ENCODE peak calls at places on chromosomes 5 and 9, in five cellular contexts. Q is H1, X is trophoblast cell, K is neuronal stem cell, L is H9. F is an unnamed sample.

GRCh38 chr5:142246263-142246662 is 78.6 kb downstream of the SPRY4 start:
- DNase-seq in Q (no peak), X (no peak), K (no peak), L (no peak), F (peak; percentile 52)

GRCh38 chr5:87722286-87722685 is 309.6 kb upstream of the CCNH start:
- DNase-seq in Q (no peak), X (no peak), K (no peak), L (no peak), F (no peak)

GRCh38 chr9:76162751-76163500 is 231.3 kb downstream of the RFK start:
- DNase-seq in Q (no peak), X (no peak), K (no peak), L (peak; percentile 29), F (peak; percentile 75)

GRCh38 chr5:127596501-127596900 is 52.4 kb upstream of the CTXN3 start:
- DNase-seq in Q (no peak), X (no peak), K (no peak), L (no peak), F (no peak)

GRCh38 chr9:14687042-14687719 is 6.1 kb downstream of the ZDHHC21 start:
- DNase-seq in Q (no peak), X (no peak), K (no peak), L (no peak), F (peak; percentile 94)

GRCh38 chr9:113957778-113958430 is 81.8 kb downstream of the ZNF618 start:
- DNase-seq in Q (no peak), X (peak; percentile 22), K (no peak), L (no peak), F (peak; percentile 94)

GRCh38 chr5:172350212-172351181 is 66.9 kb upstream of the UBTD2 start:
- DNase-seq in Q (no peak), X (no peak), K (no peak), L (no peak), F (no peak)

GRCh38 chr5:15515229-15515628 is 15.2 kb downstream of the FBXL7 start:
- DNase-seq in Q (no peak), X (no peak), K (no peak), L (no peak), F (no peak)

DNA sequence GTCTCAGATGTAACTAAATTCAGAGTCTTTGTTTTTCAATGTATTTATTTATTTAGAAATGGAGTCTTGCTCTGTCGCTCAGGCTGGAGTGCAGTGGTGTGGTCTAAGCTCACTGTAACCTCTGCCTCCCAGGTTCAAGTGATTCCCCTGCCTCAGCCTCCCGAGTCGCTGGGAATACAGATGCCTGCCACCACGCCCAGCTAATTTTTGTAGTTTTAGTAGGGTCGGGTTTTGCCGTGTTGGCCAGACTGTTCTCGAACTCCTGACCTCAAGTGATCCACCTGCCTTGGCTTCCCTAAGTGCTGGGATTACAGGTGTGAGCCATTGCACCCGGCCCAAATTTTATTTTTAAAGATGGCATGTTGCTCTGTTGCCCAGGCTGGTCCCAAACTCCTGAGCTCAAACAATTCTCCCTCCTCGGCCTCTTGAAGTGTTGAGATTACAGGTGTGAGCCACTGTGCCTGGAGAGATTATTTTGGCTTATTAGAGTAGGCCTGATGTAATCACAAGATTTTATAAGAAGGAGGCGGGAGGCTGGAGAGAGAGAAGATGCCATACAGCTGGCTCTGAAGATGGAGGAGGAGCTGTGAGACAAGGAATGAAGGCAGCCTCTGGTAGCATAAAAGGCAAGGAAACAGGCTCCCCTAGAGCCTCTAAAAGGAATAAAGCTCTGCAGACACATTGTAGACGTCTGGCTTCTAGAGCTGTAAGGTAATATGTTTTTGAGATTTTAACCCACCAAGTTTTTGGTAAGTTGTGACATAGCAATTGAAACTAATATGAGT is 12.9 kb upstream of the KLF9 start:
- DNase-seq in Q (no peak), X (no peak), K (no peak), L (no peak), F (peak; percentile 58)
- H2BK120ac ChIP-seq in Q (no peak overlapping the region), X (no peak overlapping the region), K (no peak overlapping the region), L (no peak overlapping the region), F (no peak overlapping the region)

GRCh38 chr5:118070041-118070440 is 918.3 kb downstream of the DTWD2 start:
- DNase-seq in Q (no peak), X (no peak), K (no peak), L (no peak), F (no peak)
- H2BK5ac ChIP-seq in Q (no peak overlapping the region), X (no peak overlapping the region), K (no peak overlapping the region), L (no peak overlapping the region), F (no peak overlapping the region)

DNA sequence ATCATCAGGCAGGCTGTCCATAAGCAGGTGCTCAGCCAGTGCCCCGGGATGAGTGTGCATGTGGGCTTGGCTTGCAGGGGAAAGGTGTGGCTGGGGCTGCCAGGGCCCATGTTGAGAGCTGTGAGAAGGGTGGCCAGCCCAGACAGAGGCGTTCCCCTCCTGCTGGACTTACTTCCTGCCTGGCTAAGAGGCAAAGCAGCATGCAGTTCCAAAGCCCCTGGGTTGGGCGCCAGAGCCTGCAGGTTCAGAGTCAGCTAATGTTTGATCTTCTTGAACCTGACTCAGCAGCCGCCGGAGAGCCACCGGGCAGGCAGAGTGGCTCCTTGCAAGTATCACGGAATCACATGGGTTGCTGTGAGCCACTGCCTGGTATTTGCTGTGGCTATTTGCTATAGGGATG is 168.4 kb upstream of the MAP1B start:
- DNase-seq in Q (no peak), X (no peak), K (no peak), L (peak; percentile 68), F (no peak)
- H4K8ac ChIP-seq in Q (no peak overlapping the region), X (no peak overlapping the region), K (no peak overlapping the region), L (no peak overlapping the region), F (no peak overlapping the region)

GRCh38 chr9:34646211-34647083 is at the start of gene GALT:
- DNase-seq in Q (peak; percentile 96), X (peak; percentile 95), K (peak; percentile 83), L (peak; percentile 96), F (peak; percentile 77)
- H2BK120ac ChIP-seq in Q (peak within 1 kb of the TSS; percentile 96), X (peak within 1 kb of the TSS; percentile 67), K (no peak within 1 kb of the TSS), L (no peak within 1 kb of the TSS), F (peak within 1 kb of the TSS; percentile 43)

DNA sequence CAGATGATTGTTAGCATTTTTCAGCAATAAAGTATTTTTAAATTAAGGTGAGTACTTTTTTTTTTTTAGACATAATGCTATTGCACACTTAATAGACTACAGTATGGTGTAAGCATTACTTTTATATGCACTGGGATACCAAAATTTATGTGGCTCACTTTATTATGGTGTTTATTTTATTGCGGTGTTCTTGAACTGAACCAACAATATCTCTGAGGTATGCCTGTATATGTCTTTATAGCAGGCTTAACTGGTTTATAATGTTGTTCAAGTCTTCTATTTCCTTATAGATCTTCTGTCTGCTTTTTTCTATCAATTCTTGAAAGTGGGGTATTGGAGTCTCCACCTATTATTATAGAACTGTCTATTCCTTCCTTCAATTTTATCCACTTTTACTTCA is 18.0 kb downstream of the ZBTB43 start:
- DNase-seq in Q (no peak), X (no peak), K (no peak), L (no peak), F (no peak)
- H2BK5ac ChIP-seq in Q (no peak overlapping the region), X (no peak overlapping the region), K (no peak overlapping the region), L (no peak overlapping the region), F (no peak overlapping the region)

DNA sequence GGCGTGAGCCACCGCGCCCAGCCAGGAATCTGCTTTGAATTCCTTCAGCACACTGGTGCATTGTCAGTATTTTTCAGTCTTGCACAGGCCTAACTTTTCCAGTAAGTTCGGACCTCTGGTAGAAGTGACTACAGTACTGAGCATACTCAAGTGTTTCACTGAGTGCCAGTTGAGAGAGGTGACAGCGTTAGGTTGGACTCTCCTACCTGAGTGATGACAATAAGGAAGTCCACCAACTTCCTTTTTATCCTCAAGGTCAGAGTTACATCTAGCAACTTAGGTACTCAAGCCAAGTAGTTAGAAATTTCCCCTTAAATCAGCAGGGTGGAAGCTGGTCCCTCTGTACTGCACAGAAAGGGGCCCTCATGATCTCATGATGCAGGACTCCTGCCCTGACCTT is 26.0 kb upstream of the FSD1L start:
- DNase-seq in Q (peak; percentile 29), X (no peak), K (no peak), L (no peak), F (no peak)
- H4K8ac ChIP-seq in Q (no peak overlapping the region), X (no peak overlapping the region), K (no peak overlapping the region), L (no peak overlapping the region), F (no peak overlapping the region)

DNA sequence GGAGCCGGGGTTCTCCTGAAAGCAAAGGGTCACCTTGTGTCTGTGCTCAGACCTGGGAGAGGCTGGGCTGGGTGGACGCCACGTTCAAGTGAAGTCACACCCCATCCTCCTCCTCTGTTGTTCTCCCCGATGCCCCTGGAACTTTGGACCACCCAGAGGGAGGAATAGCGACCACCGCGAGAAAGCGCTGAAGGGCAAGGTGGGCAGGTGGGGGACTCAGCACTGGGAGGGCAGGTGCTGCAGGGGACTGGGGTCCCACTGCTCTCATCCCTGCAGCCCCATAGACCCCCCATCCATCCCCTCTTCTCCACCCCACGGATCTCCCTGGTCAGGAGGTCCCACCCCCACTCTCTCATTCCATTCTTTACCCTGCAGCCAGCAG is 48.8 kb upstream of the COL5A1 start:
- DNase-seq in Q (no peak), X (no peak), K (no peak), L (no peak), F (no peak)
- H2BK120ac ChIP-seq in Q (no peak overlapping the region), X (peak overlapping the region; percentile 86), K (no peak overlapping the region), L (no peak overlapping the region), F (peak overlapping the region; percentile 95)

DNA sequence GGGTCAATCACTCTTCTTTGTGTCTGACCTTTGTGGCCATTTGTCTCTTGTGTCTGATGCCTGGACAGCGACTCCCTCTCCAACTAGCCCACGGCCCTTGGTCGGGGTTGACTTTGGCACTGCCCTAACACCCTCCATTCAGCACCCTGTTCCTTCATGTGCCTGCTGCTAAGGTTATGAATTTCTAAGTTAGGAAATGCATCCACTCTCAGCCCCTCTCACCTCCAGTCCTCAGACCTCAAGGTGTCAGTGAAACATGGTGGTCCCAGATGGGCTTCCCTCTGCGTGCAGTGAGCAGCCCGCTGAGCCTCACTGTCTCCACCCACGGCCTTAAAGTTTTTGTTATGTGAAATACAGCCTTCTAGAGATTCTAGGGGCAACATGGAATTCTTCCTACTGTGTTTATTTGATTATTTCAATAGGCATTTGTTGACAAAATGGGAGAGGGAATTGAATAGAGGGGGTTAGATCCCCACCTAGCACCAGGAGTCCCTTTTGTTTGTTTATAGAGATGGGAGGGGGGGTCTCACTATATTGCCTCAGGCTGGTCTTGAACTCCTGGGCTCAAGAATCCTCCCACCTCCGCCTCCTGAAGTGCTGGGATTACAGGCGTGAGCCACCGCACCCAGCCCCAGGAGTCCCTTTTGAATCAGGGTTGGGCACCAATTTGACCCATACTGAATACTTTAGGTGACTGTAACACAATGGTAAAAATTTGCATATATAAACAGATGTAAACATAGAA is 1.6 kb upstream of the GLIPR2 start:
- DNase-seq in Q (no peak), X (no peak), K (no peak), L (no peak), F (no peak)
- H2BK5ac ChIP-seq in Q (no peak overlapping the region), X (no peak overlapping the region), K (no peak overlapping the region), L (no peak overlapping the region), F (no peak overlapping the region)

DNA sequence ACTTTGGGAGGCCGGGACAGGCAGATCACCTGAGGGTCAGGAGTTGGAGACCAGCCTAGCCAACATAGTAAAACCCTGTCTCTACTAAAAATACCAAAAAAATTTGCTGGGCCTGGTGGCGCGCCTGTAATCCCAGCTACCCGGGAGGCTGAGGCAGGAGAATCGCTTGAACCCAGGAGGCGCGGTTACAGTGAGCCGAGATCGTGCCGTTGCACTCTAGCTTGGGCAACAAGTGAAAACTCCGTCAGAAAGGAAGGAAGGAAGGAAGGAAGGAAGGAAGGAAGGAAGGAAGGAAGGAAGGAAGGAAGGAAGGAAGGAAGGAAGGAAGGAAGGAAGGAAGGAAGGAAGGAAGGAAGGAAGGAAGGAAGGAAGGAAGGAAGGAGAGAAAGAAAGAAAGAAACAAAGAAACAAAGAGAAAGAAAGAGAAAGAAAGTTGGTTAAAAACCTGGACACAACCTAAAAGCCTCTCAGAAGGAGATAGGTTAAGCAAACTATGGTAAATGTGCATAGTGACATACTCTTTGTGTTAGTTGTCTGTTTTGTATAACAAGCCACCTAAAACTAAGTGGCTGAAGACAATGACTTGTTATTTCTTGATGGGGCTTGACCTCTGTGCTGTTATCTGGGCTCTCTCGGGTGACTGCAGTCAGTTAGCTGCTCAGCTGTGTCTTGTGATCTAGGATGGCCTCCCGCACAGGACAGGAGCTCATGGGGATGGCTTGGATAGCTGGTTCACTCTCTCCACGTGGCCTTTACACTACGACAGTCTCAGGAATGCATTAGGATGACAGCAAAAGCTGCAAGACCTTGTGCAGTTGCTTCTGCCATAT is 8.0 kb upstream of the MYO10 start:
- DNase-seq in Q (no peak), X (no peak), K (no peak), L (no peak), F (no peak)
- H4K8ac ChIP-seq in Q (no peak overlapping the region), X (no peak overlapping the region), K (no peak overlapping the region), L (no peak overlapping the region), F (no peak overlapping the region)